ENCODE peak calls at places on chromosomes 16 and 17, in five cellular contexts. P, W, M, B and J are unnamed samples.

GRCh38 chr17:14904406-14904805 is 360.7 kb downstream of the PMP22 start:
- DNase-seq in P (no peak), W (no peak), M (no peak), B (no peak), J (no peak)

GRCh38 chr16:82649766-82650165 is 23.0 kb downstream of the CDH13 start:
- DNase-seq in P (no peak), W (no peak), M (no peak), B (no peak), J (no peak)

GRCh38 chr16:65601781-65602180 is 479.9 kb upstream of the CDH11 start:
- DNase-seq in P (no peak), W (no peak), M (no peak), B (no peak), J (no peak)

GRCh38 chr16:5982979-5983378 is 885.4 kb upstream of the EEF2KMT start:
- DNase-seq in P (no peak), W (no peak), M (no peak), B (no peak), J (no peak)

GRCh38 chr16:4272114-4272954 is 489 bp downstream of the TFAP4 start:
- DNase-seq in P (no peak), W (no peak), M (peak), B (peak), J (peak)

GRCh38 chr17:33469911-33470310 is 176.8 kb upstream of the ASIC2 start:
- DNase-seq in P (no peak), W (no peak), M (no peak), B (no peak), J (no peak)

GRCh38 chr16:78105517-78105916 is 6.1 kb downstream of the WWOX start:
- DNase-seq in P (no peak), W (no peak), M (no peak), B (no peak), J (no peak)

GRCh38 chr17:59038734-59039133 is 67.9 kb downstream of the TRIM37 start:
- DNase-seq in P (no peak), W (no peak), M (no peak), B (no peak), J (no peak)

GRCh38 chr17:58326609-58327341 is 1.8 kb downstream of the TSPOAP1 start:
- DNase-seq in P (no peak), W (no peak), M (no peak), B (no peak), J (no peak)

GRCh38 chr17:5695480-5695879 is 111.2 kb upstream of the NLRP1 start:
- DNase-seq in P (no peak), W (no peak), M (no peak), B (no peak), J (peak)

GRCh38 chr17:39165844-39166349 is at the start of gene ARL5C:
- DNase-seq in P (no peak), W (no peak), M (no peak), B (no peak), J (peak)

GRCh38 chr17:81126281-81127132 is 38.8 kb upstream of the PVALEF start:
- DNase-seq in P (no peak), W (no peak), M (no peak), B (no peak), J (no peak)

GRCh38 chr17:28500712-28501379 is 5.3 kb upstream of the FOXN1 start:
- DNase-seq in P (no peak), W (peak), M (peak), B (no peak), J (no peak)

GRCh38 chr17:8122391-8122922 is 1.4 kb downstream of the HES7 start:
- DNase-seq in P (no peak), W (no peak), M (no peak), B (no peak), J (peak)

GRCh38 chr17:55584055-55584685 is 72.9 kb upstream of the SMIM36 start:
- DNase-seq in P (no peak), W (no peak), M (no peak), B (no peak), J (no peak)

GRCh38 chr16:54927125-54928015 is 3.3 kb upstream of the IRX5 start:
- DNase-seq in P (no peak), W (no peak), M (peak), B (no peak), J (no peak)

GRCh38 chr17:18270851-18271170 is 10.3 kb downstream of the MIEF2 start:
- DNase-seq in P (no peak), W (no peak), M (no peak), B (no peak), J (no peak)

GRCh38 chr16:3591991-3592390 is 14.8 kb upstream of the NLRC3 start:
- DNase-seq in P (no peak), W (no peak), M (no peak), B (no peak), J (no peak)

GRCh38 chr16:25095636-25096035 is 15.9 kb upstream of the LCMT1 start:
- DNase-seq in P (no peak), W (no peak), M (no peak), B (no peak), J (no peak)

DNA sequence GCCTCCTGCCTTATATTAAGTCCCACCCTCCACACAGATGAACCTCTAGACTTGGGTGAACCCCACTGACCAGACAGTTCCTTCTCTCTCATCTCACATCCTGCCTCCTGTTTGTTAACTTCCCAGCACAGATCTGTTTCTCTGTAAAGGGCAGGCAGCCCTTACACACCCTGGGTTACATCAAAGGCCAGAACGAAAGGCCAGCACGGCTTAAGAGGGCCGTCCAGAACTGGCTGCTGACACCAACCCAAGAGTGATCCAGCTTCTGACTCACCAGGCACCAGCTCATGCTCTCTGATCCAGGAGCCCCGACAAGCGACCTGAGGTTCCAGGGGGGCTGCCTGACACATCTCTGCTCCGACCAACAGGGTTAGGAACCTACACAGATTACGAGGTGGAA is 86.9 kb downstream of the MRM3 start:
- DNase-seq in P (no peak), W (no peak), M (no peak), B (no peak), J (no peak)
- TF ChIP-seq ATF2 in P (no peak), W (no peak), M (no peak), B (no peak), J (no peak)

GRCh38 chr17:10549108-10549842 is at the start of gene MYH2:
- DNase-seq in P (peak), W (no peak), M (no peak), B (no peak), J (peak)
- TF ChIP-seq ATF2 in P (no peak), W (no peak), M (no peak), B (no peak), J (no peak)

GRCh38 chr17:44360826-44361225 is 2.8 kb downstream of the FAM171A2 start:
- DNase-seq in P (no peak), W (no peak), M (peak), B (no peak), J (peak)
- TF ChIP-seq ATF2 in P (no peak), W (no peak), M (no peak), B (no peak), J (no peak)

DNA sequence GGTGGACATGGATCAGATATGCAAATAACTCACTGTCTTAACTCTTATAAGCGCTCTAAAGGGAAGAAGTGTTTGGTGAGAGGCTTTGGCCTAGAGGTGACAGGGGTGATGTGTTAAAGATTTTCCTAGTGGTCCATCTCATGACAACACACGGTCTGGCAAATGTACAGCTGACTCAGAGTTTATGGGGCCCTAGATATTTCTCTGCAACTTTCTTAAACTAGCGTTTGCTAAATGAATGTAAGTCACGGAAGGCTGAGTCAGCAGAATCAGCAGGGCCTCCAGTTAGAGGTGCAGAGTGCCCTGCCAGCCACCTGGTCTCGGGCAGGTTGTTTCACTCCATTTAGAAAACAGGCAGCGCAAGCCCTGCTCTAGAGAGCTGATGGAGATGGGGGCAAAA is 40.1 kb downstream of the CLEC16A start:
- DNase-seq in P (no peak), W (no peak), M (no peak), B (no peak), J (no peak)
- TF ChIP-seq ATF2 in P (no peak), W (no peak), M (no peak), B (no peak), J (no peak)

DNA sequence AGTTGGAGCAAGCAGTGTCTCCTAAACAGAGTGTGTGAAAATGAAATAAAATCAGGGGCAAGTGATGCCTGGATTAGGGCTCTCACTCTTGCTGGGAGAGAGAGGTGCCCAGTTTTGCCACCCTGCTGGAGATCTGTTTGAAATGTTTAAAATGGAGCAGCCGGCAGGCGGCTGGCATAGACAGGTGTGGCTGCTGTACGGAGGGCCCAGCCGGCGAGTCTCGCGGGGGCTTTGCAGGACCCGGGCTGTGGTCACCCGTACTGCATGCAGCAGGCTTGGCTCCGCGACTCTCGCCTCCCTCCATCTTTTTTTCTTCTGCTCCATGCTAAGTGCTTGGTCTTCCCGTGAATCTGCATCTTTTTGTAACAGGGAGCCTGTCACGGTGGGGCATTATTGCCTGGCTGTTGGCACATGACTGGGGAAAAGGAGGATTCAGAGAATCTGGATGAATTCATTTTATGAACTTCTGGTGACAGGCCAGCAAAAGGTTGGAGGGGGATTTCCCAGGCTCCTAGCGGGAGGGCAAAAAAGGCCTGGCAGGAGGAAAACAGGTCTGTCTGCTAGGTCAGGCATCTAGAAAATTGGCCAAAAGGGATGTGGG is 1.8 kb downstream of the ZNRF1 start:
- DNase-seq in P (no peak), W (no peak), M (no peak), B (no peak), J (no peak)
- TF ChIP-seq ATF2 in P (no peak), W (no peak), M (no peak), B (no peak), J (no peak)

GRCh38 chr16:27236635-27237228 is 31.8 kb downstream of the NSMCE1 start:
- DNase-seq in P (no peak), W (no peak), M (no peak), B (no peak), J (no peak)

GRCh38 chr16:27234603-27235002 is 31.3 kb downstream of the KDM8 start:
- DNase-seq in P (no peak), W (no peak), M (no peak), B (no peak), J (no peak)

GRCh38 chr16:27235938-27236245 is 32.6 kb downstream of the KDM8 start:
- DNase-seq in P (no peak), W (no peak), M (no peak), B (no peak), J (no peak)

GRCh38 chr16:27234171-27234570 is 30.8 kb downstream of the KDM8 start:
- DNase-seq in P (no peak), W (no peak), M (no peak), B (no peak), J (no peak)

DNA sequence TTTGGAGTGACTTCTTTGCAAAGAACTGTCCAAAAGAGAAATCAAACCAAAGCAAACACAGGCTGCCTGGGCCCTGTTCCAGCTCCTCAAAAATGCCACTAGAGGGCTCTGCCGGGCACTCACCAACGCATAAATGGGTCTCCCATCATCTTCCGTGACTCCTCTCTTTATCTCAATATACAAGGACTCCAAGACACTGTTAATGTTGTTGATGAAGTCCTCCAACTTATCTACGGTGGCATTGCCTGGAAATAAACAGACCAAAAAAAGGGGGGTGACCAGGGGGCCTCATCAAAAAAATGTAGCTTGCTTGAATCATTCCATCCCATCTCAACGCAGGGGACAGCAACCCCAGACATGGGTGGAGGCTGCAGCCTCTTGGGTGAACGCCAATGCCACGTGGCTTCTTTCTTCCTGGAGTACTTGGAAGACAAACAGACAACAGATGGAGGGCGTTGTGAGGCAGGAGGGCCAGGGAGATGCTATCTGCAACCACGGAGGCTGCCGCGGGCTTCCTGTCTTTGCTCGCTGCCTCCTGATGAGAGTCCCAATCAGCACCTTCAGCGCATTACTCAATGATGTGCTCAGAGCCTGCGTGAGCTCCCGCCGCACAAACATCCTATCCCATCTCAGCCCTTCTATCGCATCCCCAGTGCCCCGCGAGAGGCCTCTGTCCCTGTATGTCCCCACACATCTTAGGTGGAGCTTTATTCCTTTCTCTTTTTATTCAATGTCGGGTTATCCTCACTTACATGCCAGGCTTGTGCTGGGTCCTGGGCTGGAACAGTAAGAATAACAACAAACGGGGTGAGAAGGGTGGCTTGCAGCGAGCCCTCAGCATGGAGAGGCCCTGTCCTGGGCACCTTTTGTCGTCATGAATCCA is 32.0 kb downstream of the KDM8 start:
- DNase-seq in P (no peak), W (peak), M (peak), B (peak), J (peak)
- TF ChIP-seq ATF2 in P (no peak), W (no peak), M (no peak), B (no peak), J (no peak)